ENCODE peak calls at places on chromosomes 6 and 20, in four cellular contexts. G, D, V and T are unnamed samples.

GRCh38 chr20:878511-879307 is 37.4 kb downstream of the ANGPT4 start:
- DNase-seq in G (no peak), V (no peak), D (no peak), T (no peak)

GRCh38 chr20:24978493-24978892 is 14.1 kb downstream of the APMAP start:
- DNase-seq in G (no peak), D (no peak), V (no peak), T (no peak)

GRCh38 chr6:56819604-56820003 is 135.3 kb upstream of the BEND6 start:
- DNase-seq in G (no peak), V (no peak), D (no peak), T (no peak)

GRCh38 chr20:59618131-59618530 is 13.8 kb downstream of the PHACTR3 start:
- DNase-seq in G (no peak), D (no peak), V (no peak), T (no peak)

GRCh38 chr6:165013701-165014100 is 295.7 kb downstream of the C6orf118 start:
- DNase-seq in D (no peak), V (no peak), G (no peak), T (no peak)

GRCh38 chr6:165478581-165478980 is 169.2 kb upstream of the C6orf118 start:
- DNase-seq in G (no peak), D (no peak), V (no peak), T (no peak)

GRCh38 chr6:79526897-79527296 is 10.3 kb downstream of the LCA5 start:
- DNase-seq in G (no peak), V (no peak), D (no peak), T (no peak)

GRCh38 chr6:26223213-26223612 is 136.0 kb downstream of the HFE start:
- DNase-seq in G (no peak), D (no peak), V (no peak), T (no peak)

GRCh38 chr20:32344835-32345506 is 13.2 kb upstream of the ASXL1 start:
- DNase-seq in D (no peak), G (no peak), V (no peak), T (no peak)

GRCh38 chr6:139007428-139007827 is 19.4 kb upstream of the REPS1 start:
- DNase-seq in D (no peak), G (no peak), V (no peak), T (no peak)

GRCh38 chr6:34079899-34080298 is 66.0 kb downstream of the GRM4 start:
- DNase-seq in V (no peak), G (no peak), D (no peak), T (no peak)

GRCh38 chr6:167116109-167116837 is 6.6 kb upstream of the CCR6 start:
- DNase-seq in D (no peak), G (no peak), V (no peak), T (no peak)

GRCh38 chr20:35091808-35092523 is 641 bp downstream of the TRPC4AP start:
- DNase-seq in V (no peak), D (no peak), G (peak; percentile 7), T (peak; percentile 87)

GRCh38 chr6:10875026-10875425 is 6.8 kb downstream of the GCM2 start:
- DNase-seq in V (no peak), G (no peak), D (no peak), T (no peak)

GRCh38 chr20:23049933-23050838 is 714 bp upstream of the THBD start:
- DNase-seq in V (no peak), G (peak; percentile 33), D (no peak), T (peak; percentile 70)

GRCh38 chr6:19424853-19425252 is 412.3 kb upstream of the ID4 start:
- DNase-seq in V (no peak), G (no peak), D (no peak), T (no peak)

GRCh38 chr6:21679761-21680265 is 86.3 kb downstream of the SOX4 start:
- DNase-seq in D (no peak), V (no peak), G (peak; percentile 33), T (no peak)

GRCh38 chr6:166415306-166415705 is 32.6 kb upstream of the MPC1 start:
- DNase-seq in D (no peak), G (no peak), V (no peak), T (no peak)

GRCh38 chr6:28585335-28585734 is 59.7 kb downstream of the GPX5 start:
- DNase-seq in V (peak; percentile 3), D (no peak), G (peak; percentile 38), T (no peak)

GRCh38 chr6:134381926-134382325 is 64.0 kb upstream of the SGK1 start:
- DNase-seq in G (no peak), V (no peak), D (no peak), T (no peak)

GRCh38 chr6:39811835-39812345 is 19.7 kb downstream of the DAAM2 start:
- DNase-seq in V (no peak), D (no peak), G (no peak), T (no peak)

GRCh38 chr6:125781307-125781868 is 9.4 kb upstream of the NCOA7 start:
- DNase-seq in G (peak; percentile 24), V (peak; percentile 37), D (no peak), T (no peak)

GRCh38 chr6:55617272-55617671 is 38.3 kb upstream of the HMGCLL1 start:
- DNase-seq in G (no peak), V (peak; percentile 6), D (no peak), T (no peak)

GRCh38 chr6:49570474-49571079 is 20.1 kb downstream of the C6orf141 start:
- DNase-seq in V (no peak), G (no peak), D (no peak), T (no peak)

GRCh38 chr6:68638225-68638900 is 3.3 kb downstream of the ADGRB3 start:
- DNase-seq in V (peak; percentile 12), D (no peak), G (no peak), T (peak; percentile 32)

GRCh38 chr6:148343028-148343374 is 363 bp downstream of the SASH1 start:
- DNase-seq in V (no peak), D (no peak), G (no peak), T (no peak)

GRCh38 chr20:8709627-8710026 is 359.3 kb upstream of the PLCB4 start:
- DNase-seq in G (no peak), D (no peak), V (no peak), T (no peak)

GRCh38 chr6:104396077-104396476 is 463.6 kb downstream of the HACE1 start:
- DNase-seq in V (no peak), G (no peak), D (no peak), T (no peak)

GRCh38 chr6:18680842-18681241 is 293.7 kb downstream of the RNF144B start:
- DNase-seq in V (no peak), D (no peak), G (no peak), T (no peak)

GRCh38 chr20:7146552-7147219 is 379.2 kb downstream of the BMP2 start:
- DNase-seq in D (no peak), V (peak; percentile 17), G (no peak), T (peak; percentile 48)

GRCh38 chr6:119076173-119076965 is 2.1 kb downstream of the FAM184A start:
- DNase-seq in G (no peak), V (no peak), D (no peak), T (no peak)

GRCh38 chr6:39166189-39166917 is 51.4 kb upstream of the SAYSD1 start:
- DNase-seq in D (peak; percentile 77), G (peak; percentile 90), V (peak; percentile 71), T (peak; percentile 82)

GRCh38 chr6:98958791-98959190 is 11.0 kb upstream of the FBXL4 start:
- DNase-seq in G (no peak), D (no peak), V (no peak), T (no peak)

GRCh38 chr20:58433029-58433657 is 44.1 kb downstream of the VAPB start:
- DNase-seq in V (no peak), D (no peak), G (no peak), T (no peak)

GRCh38 chr6:79607000-79607399 is 24.1 kb upstream of the SH3BGRL2 start:
- DNase-seq in D (no peak), G (no peak), V (no peak), T (no peak)

GRCh38 chr6:157478926-157479325 is 97.9 kb downstream of the ZDHHC14 start:
- DNase-seq in G (no peak), V (no peak), D (no peak), T (no peak)

GRCh38 chr20:3901028-3901746 is 12.0 kb downstream of the PANK2 start:
- DNase-seq in G (no peak), D (no peak), V (no peak), T (no peak)